ENCODE peak calls at places on chromosome 16, in seven cellular contexts. N is A549, B is BJ, C is Peyer's patch, U is HFFc6, Q is nephron progenitor cell, J is GM13977. Y is an unnamed sample.

GRCh38 chr16:29702307-29702706 is 23.3 kb downstream of the QPRT start:
- DNase-seq in U (no peak), Q (no peak), J (peak), B (no peak), C (no peak), N (no peak), Y (no peak)

GRCh38 chr16:73365010-73365409 is 317.1 kb upstream of the ZFHX3 start:
- DNase-seq in U (no peak), C (no peak), Q (no peak), J (no peak), B (no peak), N (no peak), Y (peak)

GRCh38 chr16:86576591-86577313 is 1.6 kb upstream of the FOXL1 start:
- DNase-seq in N (no peak), J (no peak), B (no peak), U (no peak), Q (peak), C (no peak), Y (no peak)

GRCh38 chr16:6682142-6682811 is 650.4 kb upstream of the RBFOX1 start:
- DNase-seq in N (peak), B (no peak), U (no peak), Q (peak), J (peak), C (peak), Y (peak)

GRCh38 chr16:89172901-89173628 is 1.5 kb downstream of the CDH15 start:
- DNase-seq in C (no peak), Q (peak), N (no peak), J (no peak), B (no peak), U (no peak), Y (no peak)

GRCh38 chr16:50025544-50025931 is 513 bp downstream of the CNEP1R1 start:
- DNase-seq in C (peak), U (peak), J (peak), Q (no peak), B (no peak), N (peak), Y (no peak)

GRCh38 chr16:67845291-67846062 is 1.3 kb upstream of the NUTF2 start:
- DNase-seq in Q (no peak), B (no peak), C (no peak), N (no peak), U (no peak), J (no peak), Y (no peak)

GRCh38 chr16:87240211-87241134 is 76.7 kb downstream of the C16orf95 start:
- DNase-seq in C (no peak), J (no peak), Q (no peak), U (peak), N (no peak), B (peak), Y (no peak)

GRCh38 chr16:30561212-30561816 is 3.1 kb upstream of the ZNF764 start:
- DNase-seq in U (no peak), N (no peak), B (no peak), Q (no peak), J (no peak), C (peak), Y (no peak)

GRCh38 chr16:16004314-16004749 is 54.9 kb downstream of the ABCC1 start:
- DNase-seq in J (no peak), C (no peak), B (peak), Q (no peak), U (peak), N (no peak), Y (no peak)

GRCh38 chr16:78252757-78253156 is 153.3 kb downstream of the WWOX start:
- DNase-seq in C (no peak), B (no peak), U (no peak), Q (no peak), J (no peak), N (no peak), Y (no peak)

GRCh38 chr16:78249832-78250231 is 150.4 kb downstream of the WWOX start:
- DNase-seq in J (no peak), Q (no peak), C (no peak), N (no peak), B (no peak), U (no peak), Y (no peak)

GRCh38 chr16:78251115-78251514 is 151.7 kb downstream of the WWOX start:
- DNase-seq in U (no peak), Q (no peak), J (no peak), B (no peak), N (no peak), C (no peak), Y (no peak)

GRCh38 chr16:78244131-78244899 is 144.9 kb downstream of the WWOX start:
- DNase-seq in Q (no peak), J (no peak), C (no peak), U (no peak), B (no peak), N (no peak), Y (no peak)

DNA sequence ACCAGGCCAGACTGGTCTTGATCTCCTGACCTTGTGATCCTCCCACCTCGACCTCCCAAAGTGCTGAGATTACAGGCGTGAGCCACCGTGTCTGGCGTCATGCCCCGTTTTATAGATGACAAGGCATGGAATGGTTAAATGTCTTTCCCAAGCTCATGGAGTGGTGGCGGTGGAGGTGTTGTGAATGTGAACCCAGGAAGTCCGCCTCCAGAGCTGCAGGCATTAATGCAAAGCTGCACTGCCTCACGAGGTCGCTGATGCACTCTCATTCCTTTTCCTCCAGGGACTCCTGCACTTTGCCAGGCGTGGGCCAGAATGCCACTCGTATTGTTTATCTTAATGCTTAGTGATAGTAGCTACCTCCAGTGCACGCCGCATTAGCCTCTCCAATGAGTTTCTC is 149.6 kb downstream of the WWOX start:
- DNase-seq in Q (peak), J (no peak), U (no peak), N (no peak), C (no peak), B (no peak), Y (no peak)
- TF ChIP-seq CTCF in Q (no peak), J (no peak), U (no peak), N (no peak), C (peak), B (no peak), Y (no peak)

GRCh38 chr16:22946433-22946832 is 132.5 kb downstream of the HS3ST2 start:
- DNase-seq in U (no peak), B (no peak), J (no peak), Q (no peak), N (no peak), C (no peak), Y (no peak)

GRCh38 chr16:22948058-22948602 is 134.2 kb downstream of the HS3ST2 start:
- DNase-seq in U (no peak), J (peak), C (no peak), N (no peak), Q (no peak), B (no peak), Y (no peak)

GRCh38 chr16:22942812-22943211 is 128.8 kb downstream of the HS3ST2 start:
- DNase-seq in Q (no peak), U (no peak), J (no peak), C (no peak), N (no peak), B (no peak), Y (no peak)

GRCh38 chr16:22945361-22945760 is 131.4 kb downstream of the HS3ST2 start:
- DNase-seq in Q (no peak), C (no peak), U (no peak), J (no peak), B (no peak), N (no peak), Y (no peak)

GRCh38 chr16:22948603-22949368 is 134.8 kb downstream of the HS3ST2 start:
- DNase-seq in N (peak), U (peak), B (no peak), Q (peak), C (peak), J (peak), Y (no peak)
- TF ChIP-seq CTCF in N (peak), U (peak), B (peak), Q (peak), C (peak), J (peak), Y (peak)

DNA sequence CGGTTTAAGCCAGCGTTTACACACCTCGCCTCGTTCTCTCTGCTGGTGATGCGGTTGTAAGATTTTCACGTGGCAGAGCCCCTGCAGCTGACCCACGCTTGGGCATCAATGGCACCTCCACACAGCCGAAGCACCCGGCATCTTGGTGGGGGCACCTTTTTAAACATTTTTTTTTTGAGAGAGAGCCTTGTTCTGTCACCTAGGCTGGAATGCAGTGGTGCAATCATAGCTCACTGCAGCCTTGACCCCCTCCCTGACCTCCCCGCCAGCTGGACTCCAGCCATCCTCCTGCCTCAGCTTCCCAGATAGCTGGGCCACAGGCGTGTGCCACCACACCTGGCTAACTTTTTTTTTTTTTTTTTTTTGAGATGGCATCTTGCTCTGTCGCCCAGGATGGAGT is 4.9 kb downstream of the WDR90 start:
- DNase-seq in J (no peak), C (no peak), U (no peak), Q (no peak), B (no peak), N (no peak), Y (no peak)
- TF ChIP-seq CTCF in J (no peak), C (no peak), U (no peak), Q (no peak), B (no peak), N (no peak), Y (no peak)

GRCh38 chr16:20676268-20676828 is 21.1 kb downstream of the ACSM1 start:
- DNase-seq in Q (no peak), J (no peak), B (no peak), C (no peak), N (no peak), U (no peak), Y (no peak)

GRCh38 chr16:20678242-20678641 is 19.2 kb downstream of the ACSM1 start:
- DNase-seq in J (no peak), B (no peak), Q (no peak), N (no peak), U (no peak), C (no peak), Y (no peak)

GRCh38 chr16:20674684-20675487 is 22.6 kb downstream of the ACSM1 start:
- DNase-seq in Q (peak), U (no peak), C (no peak), B (no peak), J (no peak), N (no peak), Y (no peak)

GRCh38 chr16:20675488-20676267 is 21.8 kb downstream of the ACSM1 start:
- DNase-seq in U (no peak), B (no peak), N (no peak), J (peak), Q (no peak), C (peak), Y (peak)

DNA sequence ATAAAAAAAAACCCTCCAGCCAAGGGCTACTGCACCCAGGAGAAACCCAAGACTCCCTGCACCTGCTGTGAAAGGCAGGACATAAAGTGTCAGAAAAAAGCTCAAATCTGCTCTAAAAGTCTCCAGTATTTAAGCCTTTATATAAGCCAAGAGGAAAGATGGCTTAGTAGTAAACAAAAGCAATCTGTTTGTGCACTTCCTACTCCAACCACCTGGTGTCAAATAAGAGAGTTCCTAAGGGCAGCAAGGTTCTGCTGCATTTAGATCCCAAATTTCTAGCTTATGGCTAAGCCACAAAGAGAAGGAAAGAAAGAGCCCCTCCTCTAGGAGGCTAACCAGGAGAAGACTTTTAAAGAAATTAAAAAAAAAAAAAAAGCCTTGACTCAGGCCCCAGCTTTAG is 20.6 kb downstream of the ACSM1 start:
- DNase-seq in U (no peak), B (no peak), N (no peak), J (no peak), C (no peak), Q (no peak), Y (no peak)
- TF ChIP-seq CTCF in U (no peak), B (no peak), N (no peak), J (peak), C (no peak), Q (no peak), Y (no peak)

GRCh38 chr16:65342231-65342866 is 220.5 kb upstream of the CDH11 start:
- DNase-seq in J (no peak), C (no peak), U (no peak), N (no peak), Q (no peak), B (no peak), Y (no peak)
- TF ChIP-seq CTCF in J (no peak), C (no peak), U (peak), N (no peak), Q (no peak), B (no peak), Y (no peak)

GRCh38 chr16:14286381-14287230 is 215.5 kb downstream of the MRTFB start:
- DNase-seq in N (no peak), J (peak), U (no peak), B (no peak), C (no peak), Q (no peak), Y (no peak)

GRCh38 chr16:14285542-14286380 is 214.6 kb downstream of the MRTFB start:
- DNase-seq in Q (peak), J (peak), B (no peak), U (peak), C (peak), N (peak), Y (peak)

GRCh38 chr16:14284371-14284770 is 213.3 kb downstream of the MRTFB start:
- DNase-seq in U (no peak), C (no peak), Q (no peak), J (no peak), B (no peak), N (no peak), Y (no peak)

GRCh38 chr16:14283786-14284185 is 212.7 kb downstream of the MRTFB start:
- DNase-seq in C (no peak), B (no peak), N (no peak), U (no peak), Q (no peak), J (no peak), Y (no peak)

GRCh38 chr16:14284930-14285541 is 213.9 kb downstream of the MRTFB start:
- DNase-seq in C (no peak), J (peak), B (no peak), U (peak), N (peak), Q (no peak), Y (no peak)
- TF ChIP-seq CTCF in C (peak), J (peak), B (peak), U (peak), N (peak), Q (no peak), Y (no peak)

GRCh38 chr16:62870554-62870953 is 834.3 kb upstream of the CDH8 start:
- DNase-seq in N (no peak), C (no peak), U (no peak), Q (no peak), J (no peak), B (no peak), Y (no peak)
- TF ChIP-seq CTCF in N (no peak), C (no peak), U (no peak), Q (no peak), J (no peak), B (no peak), Y (no peak)

GRCh38 chr16:2386990-2387389 is 42.3 kb upstream of the CCNF start:
- DNase-seq in N (no peak), U (no peak), B (no peak), Q (no peak), J (no peak), C (no peak), Y (no peak)
- TF ChIP-seq CTCF in N (no peak), U (peak), B (peak), Q (no peak), J (no peak), C (no peak), Y (no peak)

Y was measured in mesothelial cell of epicardium.